ENCODE peak calls at places on chromosomes 11 and 22, in eight cellular contexts. W is thoracic aorta; C is CD4-positive, alpha-beta memory T cell; U is heart left ventricle; L is esophagus muscularis mucosa; Z is A549; F is small intestine; O is ovary. I is an unnamed sample. For H3K4me1, the result is how much of the 10 kb centered on the place peaks cover.

GRCh38 chr22:30328466-30329049 is 1.8 kb upstream of the TBC1D10A start:
- DNase-seq in F (no peak), W (no peak), O (no peak), Z (no peak), C (no peak), L (no peak), U (no peak), I (no peak)

GRCh38 chr11:115499241-115499799 is 4.9 kb downstream of the CADM1 start:
- DNase-seq in W (no peak), F (no peak), Z (no peak), O (no peak), U (no peak), C (no peak), L (no peak), I (no peak)

GRCh38 chr11:125494987-125495725 is 909 bp downstream of the FEZ1 start:
- DNase-seq in L (peak), O (peak), W (peak), F (no peak), U (peak), C (no peak), Z (peak), I (no peak)

GRCh38 chr22:21726650-21727049 is 8.9 kb downstream of the YPEL1 start:
- DNase-seq in C (peak), U (no peak), O (no peak), Z (peak), F (peak), W (no peak), L (no peak), I (no peak)

GRCh38 chr11:22459053-22459452 is 120.9 kb downstream of the SLC17A6 start:
- DNase-seq in W (no peak), C (no peak), O (no peak), F (no peak), L (no peak), U (no peak), Z (no peak), I (no peak)

GRCh38 chr22:46070722-46071450 is 79.4 kb upstream of the PPARA start:
- DNase-seq in U (peak), L (no peak), Z (no peak), W (no peak), F (peak), O (peak), C (peak), I (no peak)

GRCh38 chr11:120270386-120270785 is 30.4 kb downstream of the POU2F3 start:
- DNase-seq in U (no peak), Z (no peak), L (no peak), C (no peak), W (no peak), O (no peak), F (no peak), I (no peak)

GRCh38 chr11:126202646-126203359 is 8.6 kb downstream of the RPUSD4 start:
- DNase-seq in Z (no peak), W (no peak), F (no peak), O (no peak), L (no peak), C (no peak), U (no peak), I (no peak)

GRCh38 chr22:20764729-20765128 is 9.2 kb upstream of the SERPIND1 start:
- DNase-seq in F (no peak), W (no peak), U (no peak), C (no peak), L (no peak), O (no peak), Z (no peak), I (no peak)

GRCh38 chr11:63406458-63406857 is 36.9 kb downstream of the SLC22A9 start:
- DNase-seq in L (no peak), O (no peak), U (no peak), Z (no peak), W (no peak), C (no peak), F (no peak), I (no peak)

GRCh38 chr22:44525872-44526271 is 27.8 kb upstream of the RTL6 start:
- DNase-seq in C (no peak), U (no peak), F (no peak), L (no peak), W (no peak), Z (no peak), O (no peak), I (no peak)

GRCh38 chr11:26227311-26227710 is 104.6 kb upstream of the ANO3 start:
- DNase-seq in L (no peak), W (no peak), F (no peak), O (no peak), Z (peak), U (no peak), C (no peak), I (no peak)

GRCh38 chr22:32996702-32997101 is 61.5 kb downstream of the SYN3 start:
- DNase-seq in Z (no peak), C (no peak), L (peak), O (no peak), U (peak), W (peak), F (peak), I (no peak)

GRCh38 chr22:31637938-31638618 is 23.9 kb downstream of the PISD start:
- DNase-seq in O (no peak), U (peak), C (no peak), L (no peak), F (peak), Z (no peak), W (no peak), I (no peak)

GRCh38 chr11:46666982-46667590 is 33.3 kb downstream of the ARHGAP1 start:
- DNase-seq in F (no peak), U (no peak), L (no peak), Z (no peak), O (peak), W (no peak), C (no peak), I (no peak)

GRCh38 chr11:11246166-11246565 is 106.9 kb downstream of the CSNK2A3 start:
- DNase-seq in F (no peak), Z (no peak), U (no peak), W (no peak), O (no peak), C (no peak), L (no peak), I (no peak)

DNA sequence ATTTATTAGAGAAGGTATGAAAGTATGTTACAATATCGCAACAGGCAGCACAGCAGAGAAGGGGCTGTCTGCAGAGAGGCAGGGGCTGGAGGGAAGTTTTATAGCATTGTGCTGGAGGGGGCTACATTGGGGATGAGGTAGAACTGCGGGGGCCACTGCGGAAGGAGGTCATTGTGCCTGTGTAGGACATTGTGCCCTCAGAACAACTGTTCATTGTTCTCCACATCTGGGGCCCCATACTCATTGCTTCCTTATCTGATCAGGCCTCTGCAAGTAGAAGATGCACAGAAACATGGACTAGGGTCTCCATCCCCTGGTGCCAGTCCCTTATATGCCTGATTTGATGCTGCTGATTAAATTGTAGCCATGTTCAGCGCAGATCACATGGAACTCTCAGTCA is 12.1 kb downstream of the NADSYN1 start:
- DNase-seq in W (no peak), Z (no peak), O (no peak), C (no peak), F (no peak), L (no peak), U (no peak), I (no peak)
- H3K27ac ChIP-seq in W (no peak), Z (no peak), O (no peak), C (no peak), F (no peak), L (no peak), U (no peak), I (no peak)

GRCh38 chr11:118078972-118079411 is 2.1 kb downstream of the TMPRSS4 start:
- DNase-seq in W (no peak), L (no peak), U (no peak), O (no peak), F (peak), Z (no peak), C (no peak), I (no peak)

GRCh38 chr11:118081241-118081958 is 4.5 kb downstream of the TMPRSS4 start:
- DNase-seq in Z (no peak), F (no peak), U (no peak), C (no peak), W (no peak), L (no peak), O (no peak), I (no peak)

GRCh38 chr11:118080296-118080695 is 3.4 kb downstream of the TMPRSS4 start:
- DNase-seq in C (no peak), U (no peak), L (no peak), O (no peak), W (no peak), Z (no peak), F (no peak), I (no peak)

GRCh38 chr11:118076754-118077281 is at the start of gene TMPRSS4:
- DNase-seq in Z (no peak), U (no peak), L (no peak), O (no peak), W (no peak), F (peak), C (no peak), I (no peak)

DNA sequence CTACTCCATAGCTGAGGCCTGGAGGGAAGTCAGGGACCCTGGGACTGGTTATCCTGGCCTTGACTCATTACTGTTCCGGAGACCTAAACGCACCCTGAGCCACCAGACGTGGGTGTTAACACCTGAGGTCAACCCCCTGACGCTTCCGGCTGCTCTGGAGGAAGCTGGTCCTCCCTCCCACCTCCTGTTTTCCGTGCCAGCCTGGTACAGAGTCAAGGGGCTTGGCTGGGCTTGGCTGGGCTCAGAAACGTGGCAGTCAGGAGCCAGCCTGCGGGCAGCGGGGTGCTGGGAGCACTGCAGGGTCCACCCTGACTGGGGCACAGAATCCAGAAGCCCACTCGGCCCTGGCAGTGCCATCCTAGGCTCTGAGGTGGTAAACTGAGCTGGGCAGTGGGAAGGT is 2.6 kb downstream of the TMPRSS4 start:
- DNase-seq in F (peak), W (no peak), O (no peak), Z (no peak), U (no peak), L (no peak), C (peak), I (no peak)
- H3K4me3 ChIP-seq in F (no peak), W (no peak), O (no peak), Z (no peak), U (no peak), L (no peak), C (no peak), I (no peak)

GRCh38 chr22:42905702-42906183 is 48.7 kb upstream of the ARFGAP3 start:
- DNase-seq in C (no peak), W (no peak), Z (no peak), U (peak), O (peak), F (peak), L (no peak), I (no peak)
- H3K4me1 ChIP-seq in C (under half), W (under half), Z (under half), U (half or more), O (under half), F (under half), L (half or more), I (under half)

GRCh38 chr11:65542738-65543390 is 15.3 kb downstream of the LTBP3 start:
- DNase-seq in O (no peak), C (no peak), U (no peak), Z (no peak), F (no peak), L (no peak), W (no peak), I (peak)

GRCh38 chr11:65540290-65541092 is 15.6 kb downstream of the SCYL1 start:
- DNase-seq in F (peak), L (peak), C (peak), W (peak), U (peak), Z (peak), O (peak), I (peak)

GRCh38 chr11:65539401-65540289 is 14.8 kb downstream of the SCYL1 start:
- DNase-seq in L (no peak), O (no peak), Z (no peak), C (no peak), F (peak), W (no peak), U (no peak), I (no peak)

GRCh38 chr11:65538915-65539374 is 14.1 kb downstream of the SCYL1 start:
- DNase-seq in L (no peak), U (no peak), W (no peak), F (no peak), Z (no peak), O (no peak), C (no peak), I (no peak)

DNA sequence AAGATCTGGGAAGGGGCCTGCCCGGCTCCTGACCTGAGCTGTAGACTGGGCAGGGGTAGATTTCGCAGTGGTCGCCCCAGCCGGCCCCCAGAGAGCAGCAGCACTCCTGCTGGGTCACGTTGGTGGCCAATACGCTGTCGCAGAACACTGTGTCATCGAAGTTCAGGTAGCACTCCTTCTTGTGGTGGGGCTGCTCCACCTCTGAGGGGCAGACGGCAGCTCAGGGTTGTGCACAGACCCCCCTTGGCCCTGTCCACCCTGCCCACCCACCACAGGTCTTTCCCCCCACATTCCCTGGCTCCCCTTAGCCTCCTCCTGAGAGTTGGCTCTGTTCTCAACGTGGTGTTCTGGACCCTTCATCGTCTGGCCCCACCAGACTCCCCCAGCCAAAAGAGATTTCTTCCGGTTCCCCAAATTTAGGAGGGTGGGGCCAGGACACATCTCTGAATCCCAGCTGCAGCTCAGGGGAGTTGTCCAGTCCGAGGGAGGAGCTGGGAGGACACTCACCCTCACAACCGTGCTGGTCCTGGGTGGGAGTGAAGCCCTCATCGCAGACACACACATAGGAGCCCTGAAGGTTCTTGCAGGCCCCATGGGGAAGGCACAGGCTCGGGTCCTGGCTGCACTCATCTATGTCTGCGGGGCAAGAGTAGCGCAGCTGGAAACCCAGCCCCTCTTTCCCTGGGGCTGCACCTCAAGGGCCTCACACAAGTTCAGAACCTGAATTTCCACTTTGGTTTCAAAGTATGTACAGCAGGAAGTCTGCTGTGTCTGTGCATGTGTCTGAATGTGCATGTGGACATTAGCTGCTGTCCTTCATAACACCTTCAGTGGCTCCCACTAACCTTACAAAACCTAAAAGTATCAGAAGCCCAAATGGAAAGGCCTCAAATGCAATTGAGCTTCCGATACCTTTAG is 16.5 kb downstream of the SCYL1 start:
- DNase-seq in Z (no peak), U (no peak), F (no peak), W (no peak), C (no peak), O (no peak), L (no peak), I (no peak)
- H3K27ac ChIP-seq in Z (peak), U (peak), F (peak), W (peak), C (peak), O (peak), L (peak), I (no peak)

I was measured in CD8-positive, alpha-beta T cell.